ENCODE peak calls at places on chromosomes 7 and 10, in four cellular contexts. X is amniotic epithelial cell; Z is activated naive CD4-positive, alpha-beta T cell treated with anti-CD3 and anti-CD28 coated beads for 36 hours; N is chondrocyte. D is an unnamed sample.

GRCh38 chr7:47492720-47493119 is 89.2 kb downstream of the TNS3 start:
- DNase-seq in Z (no peak), N (no peak), X (no peak), D (no peak)

GRCh38 chr10:2051108-2051507 is 313.8 kb upstream of the ADARB2 start:
- DNase-seq in X (no peak), N (no peak), Z (no peak), D (no peak)

GRCh38 chr7:9240016-9240415 is 806.6 kb downstream of the NXPH1 start:
- DNase-seq in X (no peak), N (no peak), Z (no peak), D (peak; percentile 92)

GRCh38 chr10:96995851-96996250 is 163.8 kb downstream of the LCOR start:
- DNase-seq in Z (no peak), X (peak; percentile 72), N (no peak), D (peak; percentile 97)

GRCh38 chr10:113221756-113222168 is 271.7 kb downstream of the TCF7L2 start:
- DNase-seq in X (peak; percentile 29), N (no peak), Z (peak; percentile 12), D (no peak)

GRCh38 chr7:89837515-89837914 is 316.8 kb upstream of the STEAP1 start:
- DNase-seq in X (no peak), N (no peak), Z (no peak), D (peak; percentile 64)

GRCh38 chr7:102253076-102253972 is 33.3 kb upstream of the SH2B2 start:
- DNase-seq in N (no peak), X (no peak), Z (no peak), D (no peak)

GRCh38 chr10:66218981-66219587 is 706.8 kb upstream of the LRRTM3 start:
- DNase-seq in Z (no peak), N (no peak), X (peak; percentile 60), D (no peak)

GRCh38 chr10:106083572-106083971 is 1080.9 kb downstream of the SORCS1 start:
- DNase-seq in X (peak; percentile 59), Z (no peak), N (no peak), D (no peak)

GRCh38 chr10:43843331-43844101 is 194.8 kb upstream of the ZNF32 start:
- DNase-seq in X (peak; percentile 52), Z (no peak), N (no peak), D (no peak)

GRCh38 chr7:30596721-30597120 is 2.0 kb downstream of the GARS1 start:
- DNase-seq in X (no peak), N (no peak), Z (no peak), D (no peak)